ENCODE peak calls at places on chromosome 14, in six cellular contexts. L is endodermal cell, U is B cell, T is fibroblast of the aortic adventitia, C is pancreas, S is WTC11. M is an unnamed sample.

GRCh38 chr14:95407342-95407741 is 87.6 kb upstream of the CLMN start:
- DNase-seq in S (no peak), T (no peak), U (no peak), C (no peak), L (no peak), M (no peak)

GRCh38 chr14:39456702-39457250 is 24.5 kb upstream of the FBXO33 start:
- DNase-seq in S (no peak), L (no peak), U (no peak), T (no peak), C (no peak), M (no peak)

GRCh38 chr14:105711841-105712460 is 185.6 kb downstream of the TMEM121 start:
- DNase-seq in S (no peak), C (no peak), U (no peak), T (no peak), L (peak), M (no peak)

GRCh38 chr14:95679995-95680735 is 6.1 kb upstream of the TCL1B start:
- DNase-seq in T (no peak), S (no peak), U (peak), L (peak), C (no peak), M (peak)

GRCh38 chr14:61252354-61253063 is 28.6 kb downstream of the TMEM30B start:
- DNase-seq in U (peak), S (peak), T (peak), C (peak), L (peak), M (peak)

GRCh38 chr14:104742586-104743455 is 10.1 kb upstream of the SIVA1 start:
- DNase-seq in T (no peak), S (no peak), L (no peak), U (no peak), C (no peak), M (no peak)

GRCh38 chr14:53948181-53948884 is 8.3 kb downstream of the BMP4 start:
- DNase-seq in C (no peak), L (no peak), T (no peak), S (no peak), U (no peak), M (no peak)

GRCh38 chr14:100866666-100867630 is 36.6 kb downstream of the RTL1 start:
- DNase-seq in L (no peak), U (no peak), C (no peak), T (no peak), S (no peak), M (no peak)

GRCh38 chr14:71235865-71236264 is 328.6 kb downstream of the PCNX1 start:
- DNase-seq in S (no peak), L (no peak), C (peak), T (peak), U (no peak), M (no peak)

GRCh38 chr14:98293527-98293926 is 978.5 kb downstream of the BCL11B start:
- DNase-seq in L (no peak), S (no peak), U (no peak), T (peak), C (no peak), M (no peak)

GRCh38 chr14:35821546-35822411 is 4.4 kb upstream of the BRMS1L start:
- DNase-seq in T (peak), S (no peak), U (peak), L (no peak), C (no peak), M (no peak)
- TF ChIP-seq CTCF in T (peak), S (peak), U (peak), L (peak), C (peak), M (no peak)

GRCh38 chr14:29240046-29240445 is 473.5 kb downstream of the FOXG1 start:
- DNase-seq in U (no peak), C (no peak), T (peak), L (no peak), S (no peak), M (no peak)

GRCh38 chr14:29236848-29237247 is 470.3 kb downstream of the FOXG1 start:
- DNase-seq in T (peak), S (no peak), U (no peak), C (no peak), L (no peak), M (no peak)

GRCh38 chr14:29233188-29233587 is 466.6 kb downstream of the FOXG1 start:
- DNase-seq in S (no peak), T (no peak), U (no peak), C (no peak), L (no peak), M (no peak)

GRCh38 chr14:29236401-29236800 is 469.8 kb downstream of the FOXG1 start:
- DNase-seq in L (no peak), C (no peak), T (no peak), S (no peak), U (no peak), M (no peak)

GRCh38 chr14:29235991-29236390 is 469.4 kb downstream of the FOXG1 start:
- DNase-seq in C (no peak), U (no peak), S (no peak), L (no peak), T (peak), M (no peak)
- TF ChIP-seq CTCF in C (no peak), U (no peak), S (no peak), L (no peak), T (no peak), M (no peak)

DNA sequence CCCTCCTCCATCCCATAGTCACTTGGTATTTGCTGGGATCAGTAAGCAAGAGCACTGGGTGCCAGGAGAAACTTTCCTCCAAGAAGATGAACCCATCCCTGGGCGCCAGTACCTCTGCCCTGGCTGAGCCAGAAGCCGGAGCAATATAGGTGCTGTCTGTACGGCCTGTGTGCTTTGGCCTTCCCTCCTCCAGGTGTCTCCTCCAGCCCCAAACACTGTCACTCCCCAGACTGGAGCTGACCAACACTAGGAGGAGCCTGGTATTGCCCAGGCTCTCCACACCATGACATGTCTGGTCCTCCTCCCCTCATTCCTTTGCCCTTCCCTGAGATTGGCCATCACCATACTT is 4.9 kb downstream of the GSTZ1 start:
- DNase-seq in T (no peak), S (no peak), C (no peak), L (peak), U (no peak), M (no peak)
- TF ChIP-seq CTCF in T (no peak), S (no peak), C (no peak), L (peak), U (no peak), M (no peak)

GRCh38 chr14:88104710-88105109 is 99.8 kb downstream of the GPR65 start:
- DNase-seq in U (no peak), C (no peak), T (no peak), L (no peak), S (no peak), M (no peak)

DNA sequence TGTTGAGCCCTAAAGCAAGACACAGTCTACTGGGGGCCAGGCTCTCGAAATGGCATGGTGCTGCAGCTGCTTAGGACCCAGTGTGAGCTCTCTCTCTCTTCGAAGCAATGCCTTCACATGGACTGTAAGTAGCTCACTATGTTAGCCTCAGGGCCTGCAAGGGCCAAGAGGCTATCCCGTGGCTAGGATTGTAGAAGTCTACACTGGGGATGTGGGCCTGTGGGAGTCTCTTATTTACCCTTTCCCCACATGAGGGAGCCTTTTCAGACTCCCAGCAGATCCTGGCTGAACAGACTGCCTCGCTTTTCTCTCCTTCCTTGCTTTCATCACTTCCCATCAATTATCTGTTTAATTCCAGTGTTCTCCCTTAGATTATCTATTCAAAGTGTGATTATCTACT is 101.4 kb downstream of the GPR65 start:
- DNase-seq in S (no peak), L (no peak), T (no peak), U (no peak), C (no peak), M (no peak)
- TF ChIP-seq CTCF in S (no peak), L (peak), T (no peak), U (no peak), C (no peak), M (no peak)

GRCh38 chr14:32813401-32813800 is 125.3 kb upstream of the NPAS3 start:
- DNase-seq in S (no peak), C (no peak), U (no peak), L (no peak), T (no peak), M (no peak)

GRCh38 chr14:32805979-32806378 is 132.7 kb upstream of the NPAS3 start:
- DNase-seq in L (no peak), U (no peak), S (no peak), C (no peak), T (no peak), M (no peak)

GRCh38 chr14:32808574-32809098 is 130.0 kb upstream of the NPAS3 start:
- DNase-seq in U (no peak), S (no peak), L (no peak), T (peak), C (peak), M (no peak)

GRCh38 chr14:32814721-32815120 is 124.0 kb upstream of the NPAS3 start:
- DNase-seq in S (no peak), T (no peak), L (no peak), C (no peak), U (no peak), M (no peak)

GRCh38 chr14:32809255-32809654 is 129.4 kb upstream of the NPAS3 start:
- DNase-seq in L (no peak), U (no peak), S (no peak), T (no peak), C (no peak), M (no peak)
- TF ChIP-seq CTCF in L (no peak), U (no peak), S (no peak), T (no peak), C (no peak), M (no peak)

GRCh38 chr14:89187501-89187900 is 229.5 kb downstream of the FOXN3 start:
- DNase-seq in U (no peak), C (no peak), T (no peak), S (no peak), L (no peak), M (no peak)

GRCh38 chr14:89186850-89187376 is 230.1 kb downstream of the FOXN3 start:
- DNase-seq in C (peak), S (no peak), U (peak), T (no peak), L (no peak), M (no peak)

GRCh38 chr14:89188492-89188891 is 228.5 kb downstream of the FOXN3 start:
- DNase-seq in C (no peak), S (no peak), L (no peak), U (no peak), T (no peak), M (no peak)

GRCh38 chr14:89185919-89186849 is 230.8 kb downstream of the FOXN3 start:
- DNase-seq in L (peak), S (no peak), U (no peak), T (peak), C (no peak), M (no peak)

DNA sequence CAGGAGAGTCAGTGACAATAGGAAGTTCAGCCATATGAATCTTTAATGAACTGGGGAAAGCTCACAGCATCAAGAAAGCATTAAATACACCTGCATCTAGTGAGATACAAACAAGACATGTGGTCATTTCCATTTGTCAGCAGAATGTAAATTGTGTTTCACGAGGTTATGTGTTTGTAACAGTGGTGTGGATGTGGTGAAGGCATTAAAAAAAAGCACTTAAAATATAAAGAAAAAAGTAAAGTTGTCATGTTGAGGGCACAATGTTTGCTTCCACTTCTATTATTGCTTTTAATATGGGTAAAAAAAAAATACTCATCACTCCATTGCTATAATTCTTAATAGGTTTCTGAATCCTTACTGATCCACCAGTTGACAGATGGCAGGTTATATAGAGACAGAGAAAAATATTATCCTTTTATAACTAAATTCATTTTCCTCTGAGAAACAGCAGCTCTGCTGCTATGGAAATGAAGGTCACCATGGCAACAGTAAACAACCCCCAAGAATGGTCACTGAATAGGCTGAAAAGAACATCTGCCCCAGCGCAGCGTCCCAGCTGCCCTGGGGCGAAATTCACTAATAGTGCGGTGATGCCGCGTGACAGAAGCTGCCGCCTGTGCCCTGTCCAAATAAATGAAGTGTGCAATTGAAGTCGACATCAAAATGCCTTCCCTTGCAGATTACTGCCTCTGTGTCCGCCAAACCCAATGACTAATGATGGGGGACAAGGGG is 226.1 kb downstream of the FOXN3 start:
- DNase-seq in T (no peak), S (no peak), U (no peak), C (no peak), L (no peak), M (no peak)
- TF ChIP-seq CTCF in T (no peak), S (no peak), U (no peak), C (no peak), L (no peak), M (no peak)

GRCh38 chr14:70189678-70190077 is 927 bp upstream of the SLC8A3 start:
- DNase-seq in U (peak), T (no peak), L (peak), S (peak), C (no peak), M (peak)

GRCh38 chr14:70193396-70193795 is 4.6 kb upstream of the SLC8A3 start:
- DNase-seq in T (no peak), U (no peak), C (no peak), L (no peak), S (no peak), M (no peak)

GRCh38 chr14:70190156-70190555 is 1.4 kb upstream of the SLC8A3 start:
- DNase-seq in T (no peak), S (no peak), U (no peak), L (no peak), C (no peak), M (peak)

GRCh38 chr14:70188608-70189540 is at the start of gene SLC8A3:
- DNase-seq in C (no peak), S (peak), T (peak), U (peak), L (peak), M (peak)

GRCh38 chr14:70192915-70193314 is 4.2 kb upstream of the SLC8A3 start:
- DNase-seq in U (no peak), C (no peak), T (no peak), S (peak), L (peak), M (peak)
- TF ChIP-seq CTCF in U (no peak), C (no peak), T (no peak), S (no peak), L (peak), M (no peak)

DNA sequence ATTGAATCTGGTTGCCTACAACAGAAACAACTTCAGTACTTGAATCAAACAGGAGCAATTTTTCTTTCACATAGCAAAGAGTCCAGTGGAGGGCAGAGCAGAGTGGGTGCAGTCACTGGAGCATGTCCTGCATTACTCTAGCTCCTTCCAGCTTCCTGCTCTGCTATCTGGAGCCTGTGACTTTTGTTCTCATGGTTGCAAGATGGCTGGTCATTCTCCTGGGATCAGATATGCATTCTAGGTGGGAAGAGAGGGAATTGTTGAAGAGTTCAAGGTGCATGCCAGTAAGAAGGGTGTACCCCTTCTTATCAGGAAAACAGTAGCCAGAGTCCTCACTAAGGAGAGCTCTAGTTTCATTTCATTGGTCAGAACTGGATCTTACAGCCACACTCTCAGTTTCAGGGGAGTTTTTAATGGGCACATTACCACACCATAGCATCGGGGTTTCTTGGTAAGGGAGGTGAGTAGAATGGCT is 8.0 kb downstream of the IFT43 start:
- DNase-seq in L (peak), C (no peak), S (no peak), T (no peak), U (no peak), M (no peak)
- TF ChIP-seq CTCF in L (no peak), C (no peak), S (no peak), T (no peak), U (no peak), M (no peak)

GRCh38 chr14:65348137-65348536 is 64.4 kb upstream of the FUT8 start:
- DNase-seq in L (no peak), C (no peak), T (no peak), S (no peak), U (no peak), M (no peak)

GRCh38 chr14:65345264-65345663 is 67.3 kb upstream of the FUT8 start:
- DNase-seq in L (no peak), S (no peak), U (no peak), C (no peak), T (no peak), M (no peak)

GRCh38 chr14:65351493-65352224 is 60.9 kb upstream of the FUT8 start:
- DNase-seq in L (no peak), U (peak), C (no peak), S (no peak), T (no peak), M (no peak)

GRCh38 chr14:65346895-65347294 is 65.6 kb upstream of the FUT8 start:
- DNase-seq in S (no peak), T (no peak), U (no peak), L (no peak), C (no peak), M (no peak)

DNA sequence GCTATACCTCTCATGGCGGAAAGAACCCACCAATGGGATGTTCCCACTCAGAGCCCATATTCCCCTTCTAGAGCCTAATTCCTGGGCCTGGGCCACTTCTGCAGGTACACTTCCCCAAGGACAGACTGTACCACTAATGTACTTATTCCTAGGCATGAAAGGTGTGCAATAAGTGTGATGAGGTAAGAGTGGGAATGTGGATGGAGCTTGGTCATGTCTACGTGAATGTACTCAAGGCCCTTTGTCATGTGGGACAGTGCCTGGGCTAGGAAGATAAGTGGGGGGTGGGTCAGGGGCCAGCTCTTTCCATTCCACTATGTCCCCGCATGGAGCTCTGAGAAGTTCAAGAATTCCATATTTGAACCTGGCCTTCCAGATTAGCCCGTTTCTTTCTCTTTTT is 63.4 kb upstream of the FUT8 start:
- DNase-seq in S (no peak), L (no peak), C (no peak), T (no peak), U (no peak), M (no peak)
- TF ChIP-seq CTCF in S (no peak), L (no peak), C (no peak), T (no peak), U (no peak), M (no peak)